ENCODE peak calls at places on chromosome 11, in five cellular contexts. R is NCI-H1092 treated with DMSO at 0.1 percent for 48 hours; X is NCI-H82; G is HFF-Myc; J is stimulated activated CD8-positive, alpha-beta memory T cell treated with anti-CD3 and anti-CD28 coated beads, Interleukin-7, amount 100 ng/mL, for 48 hours. Q is an unnamed sample.

GRCh38 chr11:130424613-130425140 is 3.7 kb downstream of the ADAMTS8 start:
- DNase-seq in R (no peak), J (no peak), X (no peak), G (no peak), Q (no peak)

GRCh38 chr11:113992459-113993105 is 17.7 kb downstream of the HTR3A start:
- DNase-seq in J (no peak), G (no peak), R (peak), X (peak), Q (no peak)

GRCh38 chr11:59756845-59757244 is 1.7 kb downstream of the STX3 start:
- DNase-seq in G (no peak), X (peak), J (no peak), R (no peak), Q (no peak)

GRCh38 chr11:124746621-124747243 is 5.3 kb downstream of the VSIG2 start:
- DNase-seq in J (peak), X (no peak), G (peak), R (peak), Q (no peak)

GRCh38 chr11:12167098-12167999 is 57.0 kb downstream of the MICAL2 start:
- DNase-seq in G (peak), X (no peak), J (no peak), R (no peak), Q (peak)

GRCh38 chr11:134785059-134785458 is 373.0 kb upstream of the B3GAT1 start:
- DNase-seq in G (no peak), R (no peak), X (no peak), J (no peak), Q (no peak)

GRCh38 chr11:125494987-125495725 is 909 bp downstream of the FEZ1 start:
- DNase-seq in R (no peak), J (no peak), G (no peak), X (peak), Q (no peak)

GRCh38 chr11:129374993-129375721 is 491 bp upstream of the BARX2 start:
- DNase-seq in G (no peak), J (no peak), R (peak), X (no peak), Q (no peak)

GRCh38 chr11:96228472-96228871 is 114.5 kb downstream of the MAML2 start:
- DNase-seq in J (no peak), X (peak), R (no peak), G (peak), Q (no peak)

GRCh38 chr11:16759857-16760256 is 21.4 kb downstream of the C11orf58 start:
- DNase-seq in R (no peak), X (no peak), G (no peak), J (no peak), Q (no peak)